ENCODE peak calls at places on chromosomes 6 and 20, in eight cellular contexts. S is K562, B is colonic mucosa, R is upper lobe of right lung, L is IMR-90, Y is PC-9, J is neural progenitor cell, H is SK-N-SH. X is an unnamed sample. For H3K4me1, the result is how much of the 10 kb centered on the place peaks cover.

GRCh38 chr6:133099573-133099972 is 141.6 kb upstream of the EYA4 start:
- DNase-seq in S (no peak), B (no peak), R (no peak), L (peak), Y (no peak), J (no peak), H (no peak), X (peak)

GRCh38 chr20:57627972-57628650 is 7.9 kb upstream of the ZBP1 start:
- DNase-seq in S (no peak), B (no peak), R (peak), L (peak), Y (no peak), J (no peak), H (no peak), X (peak)

GRCh38 chr20:33172781-33173180 is 4.8 kb downstream of the BPIFA2 start:
- DNase-seq in S (no peak), B (no peak), R (no peak), L (no peak), Y (no peak), J (no peak), H (no peak), X (peak)

GRCh38 chr6:48144024-48144423 is 33.0 kb upstream of the PTCHD4 start:
- DNase-seq in S (no peak), B (no peak), R (no peak), L (no peak), Y (no peak), J (no peak), H (no peak), X (no peak)

GRCh38 chr6:125994659-125995488 is 8.5 kb downstream of the TRMT11 start:
- DNase-seq in S (no peak), B (no peak), R (no peak), L (no peak), Y (no peak), J (no peak), H (no peak), X (no peak)

GRCh38 chr6:89379281-89379680 is 26.8 kb upstream of the UBE2J1 start:
- DNase-seq in S (no peak), B (no peak), R (no peak), L (no peak), Y (no peak), J (no peak), H (no peak), X (no peak)

GRCh38 chr6:19892250-19892649 is 55.1 kb downstream of the ID4 start:
- DNase-seq in S (no peak), B (no peak), R (peak), L (no peak), Y (peak), J (no peak), H (no peak), X (no peak)

GRCh38 chr6:157464653-157465535 is 83.9 kb downstream of the ZDHHC14 start:
- DNase-seq in S (peak), B (no peak), R (no peak), L (no peak), Y (no peak), J (peak), H (no peak), X (peak)

GRCh38 chr6:52513464-52513863 is 63.4 kb downstream of the TRAM2 start:
- DNase-seq in S (peak), B (no peak), R (no peak), L (no peak), Y (no peak), J (no peak), H (no peak), X (no peak)

GRCh38 chr6:155254139-155254538 is 9.7 kb upstream of the CLDN20 start:
- DNase-seq in S (no peak), B (no peak), R (no peak), L (no peak), Y (no peak), J (no peak), H (no peak), X (no peak)

GRCh38 chr6:130470777-130471176 is 105.0 kb downstream of the TMEM200A start:
- DNase-seq in S (no peak), B (no peak), R (no peak), L (no peak), Y (no peak), J (no peak), H (no peak), X (no peak)

GRCh38 chr6:35027807-35028206 is 113.3 kb downstream of the TCP11 start:
- DNase-seq in S (no peak), B (no peak), R (no peak), L (no peak), Y (no peak), J (no peak), H (no peak), X (no peak)

GRCh38 chr6:45483021-45483420 is 105.3 kb upstream of the SUPT3H start:
- DNase-seq in S (no peak), B (no peak), R (no peak), L (peak), Y (no peak), J (no peak), H (no peak), X (no peak)

GRCh38 chr20:51318058-51318960 is 224.2 kb downstream of the NFATC2 start:
- DNase-seq in S (peak), B (peak), R (peak), L (no peak), Y (peak), J (peak), H (peak), X (peak)

GRCh38 chr6:111761783-111762312 is 111.4 kb downstream of the FYN start:
- DNase-seq in S (no peak), B (no peak), R (no peak), L (peak), Y (no peak), J (peak), H (no peak), X (peak)

GRCh38 chr6:8939615-8940014 is 504.3 kb upstream of the SLC35B3 start:
- DNase-seq in S (no peak), B (no peak), R (no peak), L (no peak), Y (peak), J (no peak), H (no peak), X (no peak)

GRCh38 chr6:142871910-142872331 is 73.1 kb downstream of the HIVEP2 start:
- DNase-seq in S (no peak), B (peak), R (no peak), L (peak), Y (no peak), J (no peak), H (no peak), X (no peak)

GRCh38 chr6:141752677-141753076 is 380.0 kb upstream of the GJE1 start:
- DNase-seq in S (no peak), B (no peak), R (no peak), L (no peak), Y (no peak), J (no peak), H (no peak), X (no peak)

GRCh38 chr6:47733879-47734558 is 35.6 kb downstream of the ADGRF4 start:
- DNase-seq in S (peak), B (peak), R (no peak), L (peak), Y (no peak), J (peak), H (peak), X (peak)

GRCh38 chr20:25341716-25342680 is 48.6 kb downstream of the ABHD12 start:
- DNase-seq in S (no peak), B (no peak), R (no peak), L (peak), Y (no peak), J (no peak), H (no peak), X (no peak)

GRCh38 chr6:119312875-119313338 is 36.7 kb downstream of the MAN1A1 start:
- DNase-seq in S (peak), B (peak), R (no peak), L (no peak), Y (no peak), J (no peak), H (no peak), X (no peak)

GRCh38 chr6:56794421-56794820 is 151.7 kb upstream of the DST start:
- DNase-seq in S (no peak), B (no peak), R (no peak), L (no peak), Y (no peak), J (no peak), H (no peak), X (no peak)

GRCh38 chr20:5797165-5797564 is 47.0 kb downstream of the SHLD1 start:
- DNase-seq in S (no peak), B (no peak), R (no peak), L (no peak), Y (no peak), J (no peak), H (no peak), X (no peak)

GRCh38 chr20:53399592-53400335 is 193.9 kb downstream of the ZNF217 start:
- DNase-seq in S (no peak), B (no peak), R (peak), L (no peak), Y (no peak), J (no peak), H (no peak), X (no peak)

GRCh38 chr6:114142256-114142655 is 171.3 kb upstream of the HDAC2 start:
- DNase-seq in S (peak), B (no peak), R (no peak), L (no peak), Y (no peak), J (no peak), H (no peak), X (no peak)

GRCh38 chr6:169859978-169860703 is 108.7 kb downstream of the ERMARD start:
- DNase-seq in S (no peak), B (peak), R (peak), L (no peak), Y (no peak), J (no peak), H (peak), X (no peak)

GRCh38 chr6:29976253-29976587 is 33.9 kb downstream of the HLA-A start:
- DNase-seq in S (no peak), B (no peak), R (no peak), L (no peak), Y (no peak), J (no peak), H (no peak), X (no peak)

GRCh38 chr20:61886721-61887658 is 178.7 kb downstream of the TAF4 start:
- DNase-seq in S (peak), B (peak), R (no peak), L (peak), Y (peak), J (peak), H (peak), X (peak)

GRCh38 chr6:77467038-77467437 is 3.7 kb upstream of the HTR1B start:
- DNase-seq in S (no peak), B (no peak), R (peak), L (peak), Y (no peak), J (no peak), H (no peak), X (no peak)

GRCh38 chr6:39078695-39079094 is 30.1 kb downstream of the GLP1R start:
- DNase-seq in S (no peak), B (no peak), R (no peak), L (no peak), Y (no peak), J (no peak), H (no peak), X (no peak)

GRCh38 chr20:40997116-40997515 is 31.5 kb upstream of the TOP1 start:
- DNase-seq in S (no peak), B (no peak), R (no peak), L (no peak), Y (no peak), J (peak), H (no peak), X (no peak)

GRCh38 chr20:58416832-58417231 is 27.8 kb downstream of the VAPB start:
- DNase-seq in S (no peak), B (no peak), R (no peak), L (no peak), Y (no peak), J (no peak), H (no peak), X (no peak)

GRCh38 chr20:1833728-1834726 is 61.2 kb upstream of the SIRPA start:
- DNase-seq in S (no peak), B (no peak), R (no peak), L (no peak), Y (no peak), J (no peak), H (no peak), X (no peak)

GRCh38 chr6:73209117-73209516 is 16.2 kb downstream of the KHDC1L start:
- DNase-seq in S (no peak), B (no peak), R (no peak), L (no peak), Y (no peak), J (no peak), H (no peak), X (no peak)

GRCh38 chr20:34976286-34976685 is 20.6 kb downstream of the MYH7B start:
- DNase-seq in S (no peak), B (no peak), R (no peak), L (no peak), Y (no peak), J (no peak), H (no peak), X (no peak)

GRCh38 chr6:87391334-87391733 is 16.4 kb upstream of the CFAP206 start:
- DNase-seq in S (peak), B (no peak), R (no peak), L (peak), Y (peak), J (peak), H (peak), X (peak)

GRCh38 chr6:2020909-2021308 is 224.5 kb downstream of the GMDS start:
- DNase-seq in S (no peak), B (no peak), R (no peak), L (peak), Y (no peak), J (no peak), H (no peak), X (peak)

GRCh38 chr6:146297815-146298214 is 245.8 kb upstream of the RAB32 start:
- DNase-seq in S (no peak), B (no peak), R (no peak), L (no peak), Y (no peak), J (no peak), H (no peak), X (no peak)

GRCh38 chr6:55543633-55544309 is 35.2 kb downstream of the HMGCLL1 start:
- DNase-seq in S (no peak), B (no peak), R (no peak), L (no peak), Y (no peak), J (peak), H (no peak), X (peak)
- TF ChIP-seq CTCF in S (no peak), B (no peak), R (no peak), L (no peak), Y (no peak), J (peak), H (no peak), X (peak)

GRCh38 chr20:49230021-49230420 is 10.8 kb downstream of the DDX27 start:
- DNase-seq in S (no peak), B (no peak), R (no peak), L (no peak), Y (no peak), J (no peak), H (no peak), X (no peak)
- H3K27ac ChIP-seq in S (no peak), B (no peak), R (peak), L (no peak), Y (no peak), J (no peak), H (no peak), X (no peak)

GRCh38 chr6:36109092-36109491 is 21.2 kb upstream of the MAPK13 start:
- DNase-seq in S (no peak), B (no peak), R (no peak), L (no peak), Y (no peak), J (no peak), H (no peak), X (no peak)
- H3K4me1 ChIP-seq in S (under half), B (under half), R (under half), L (under half), Y (under half), J (under half), H (under half), X (under half)

DNA sequence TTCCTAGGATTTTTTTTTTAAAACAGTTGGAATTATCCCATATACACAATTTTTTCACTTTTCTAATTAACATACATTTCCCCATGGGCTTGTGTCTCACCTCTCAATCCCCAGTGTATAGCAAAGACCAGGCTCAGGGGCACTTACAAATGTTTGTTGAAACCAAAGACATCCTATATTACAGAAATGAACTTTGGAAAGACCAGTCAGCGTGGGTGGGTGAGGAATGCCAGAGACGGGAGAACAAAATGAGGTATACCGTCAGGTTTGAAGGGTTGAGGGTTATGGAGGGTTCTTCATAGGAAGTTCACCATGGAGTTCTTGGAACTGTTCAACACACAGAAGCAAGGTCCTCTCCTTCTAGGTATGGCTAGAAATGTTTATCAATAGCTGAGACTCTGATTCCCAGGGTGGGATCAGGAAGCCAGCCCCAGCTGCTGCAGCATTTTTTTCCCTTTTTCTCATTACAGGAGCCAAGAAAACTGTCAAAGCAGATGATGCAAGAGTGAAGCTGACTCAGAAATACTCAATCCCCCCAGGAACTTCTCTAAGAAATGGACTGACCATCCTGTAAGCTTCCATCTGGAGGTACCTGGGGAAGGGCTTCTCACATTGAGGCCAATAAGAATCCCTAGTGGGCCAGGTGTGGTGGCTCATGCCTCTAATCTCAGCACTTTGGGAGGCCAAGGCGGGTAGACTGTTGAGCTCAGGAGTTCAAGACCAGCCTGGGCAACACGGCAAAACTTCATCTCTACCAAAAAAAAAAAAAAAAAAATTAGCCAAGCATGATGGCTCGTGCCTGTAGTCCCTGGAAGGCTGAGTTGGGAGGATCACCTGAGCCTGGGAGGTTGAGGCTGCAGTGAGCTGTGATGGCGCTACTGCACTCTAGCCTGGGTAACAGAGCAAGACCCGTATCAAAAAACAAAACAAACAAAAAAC is 15.9 kb upstream of the TBC1D20 start:
- DNase-seq in S (no peak), B (no peak), R (no peak), L (peak), Y (no peak), J (no peak), H (no peak), X (peak)
- TF ChIP-seq CTCF in S (no peak), B (no peak), R (no peak), L (no peak), Y (no peak), J (no peak), H (no peak), X (no peak)

DNA sequence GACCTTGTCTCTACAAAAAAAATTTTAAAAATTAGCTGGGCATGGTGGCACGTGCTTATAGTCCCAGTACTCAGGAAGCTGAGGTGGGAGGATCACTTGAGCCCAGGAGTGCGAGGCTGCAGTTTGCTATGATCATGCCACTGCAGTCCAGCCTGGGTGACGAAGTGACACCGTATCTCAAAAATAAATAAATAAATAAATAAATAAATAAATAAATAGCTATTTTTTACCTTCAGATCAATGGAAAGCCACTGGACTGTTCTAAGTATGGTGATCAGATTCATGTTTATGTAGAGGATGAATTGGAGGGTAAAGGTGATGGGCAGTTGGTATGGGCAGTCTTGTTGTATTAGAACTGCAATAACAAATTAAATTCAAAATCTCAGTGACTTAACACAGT is 24.0 kb downstream of the DSTN start:
- DNase-seq in S (no peak), B (no peak), R (no peak), L (no peak), Y (no peak), J (no peak), H (no peak), X (no peak)
- H3K27ac ChIP-seq in S (no peak), B (no peak), R (peak), L (no peak), Y (peak), J (no peak), H (no peak), X (no peak)

DNA sequence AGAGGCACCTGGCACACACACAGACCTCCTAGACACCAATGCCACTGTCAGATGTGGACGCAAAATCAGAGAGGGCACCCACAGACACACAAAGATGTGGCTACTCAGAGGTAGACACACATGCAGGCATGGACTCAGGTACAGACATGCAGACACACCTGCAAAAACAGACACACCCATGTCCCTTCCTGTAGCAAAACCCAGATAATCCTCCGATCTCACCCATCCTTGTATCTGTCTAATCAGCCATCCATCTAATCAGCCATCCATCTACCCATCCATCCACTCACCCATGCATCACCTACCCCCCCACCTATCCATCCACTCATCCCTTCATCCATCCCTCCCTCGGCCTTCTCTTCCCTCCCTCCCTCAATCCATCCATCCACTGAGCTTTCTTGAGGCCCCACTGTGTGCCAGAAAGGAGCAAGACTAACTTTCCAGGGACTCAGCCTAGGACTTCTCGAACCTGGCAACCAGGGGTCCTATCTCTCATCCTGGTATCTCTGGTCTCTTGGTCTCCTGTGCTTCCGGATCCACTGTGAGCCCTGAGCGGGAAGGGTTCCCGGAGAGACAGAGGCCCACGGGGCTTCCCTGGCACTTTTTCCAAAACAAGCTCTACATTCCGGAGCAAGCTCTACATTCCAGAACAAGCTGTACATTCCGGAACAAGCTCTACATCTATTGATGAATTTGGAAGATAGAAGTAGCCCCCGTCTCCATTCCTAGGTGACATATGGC is 1.1 kb upstream of the TGM2 start:
- DNase-seq in S (no peak), B (no peak), R (peak), L (peak), Y (no peak), J (no peak), H (no peak), X (no peak)
- H3K4me1 ChIP-seq in S (under half), B (under half), R (half or more), L (half or more), Y (half or more), J (under half), H (under half), X (under half)